ENCODE peak calls at places on chromosomes 3 and 15, in four cellular contexts. M is mesendoderm, P is H1, B is IMR-90. J is an unnamed sample.

GRCh38 chr3:71989165-71989564 is 204.2 kb upstream of the PROK2 start:
- DNase-seq in M (peak; percentile 44), P (no peak), B (peak; percentile 13), J (no peak)

GRCh38 chr3:149239357-149239936 is 17.8 kb upstream of the CP start:
- DNase-seq in M (no peak), P (no peak), B (no peak), J (no peak)

GRCh38 chr15:40155270-40155910 is 5.5 kb upstream of the BUB1B start:
- DNase-seq in M (peak; percentile 86), P (peak; percentile 73), B (no peak), J (peak; percentile 97)

GRCh38 chr15:25435474-25436243 is 3.2 kb downstream of the UBE3A start:
- DNase-seq in M (no peak), P (no peak), B (peak; percentile 24), J (no peak)

GRCh38 chr3:111989061-111989678 is 9.6 kb upstream of the TAGLN3 start:
- DNase-seq in M (peak; percentile 74), P (no peak), B (peak; percentile 80), J (no peak)

GRCh38 chr3:159818399-159818798 is 170.2 kb upstream of the IL12A start:
- DNase-seq in M (peak; percentile 75), P (no peak), B (no peak), J (peak; percentile 71)

GRCh38 chr3:26962419-26963355 is 340.1 kb downstream of the LRRC3B start:
- DNase-seq in M (no peak), P (no peak), B (no peak), J (no peak)

GRCh38 chr3:196813903-196814302 is 53.8 kb upstream of the SENP5 start:
- DNase-seq in M (no peak), P (no peak), B (peak; percentile 70), J (no peak)

GRCh38 chr3:197942956-197943556 is 6.9 kb upstream of the RPL35A start:
- DNase-seq in M (peak; percentile 64), P (no peak), B (peak; percentile 61), J (no peak)

GRCh38 chr3:124878561-124879394 is 8.4 kb downstream of the ITGB5 start:
- DNase-seq in M (no peak), P (no peak), B (peak; percentile 95), J (no peak)

GRCh38 chr3:156059950-156060501 is 60.4 kb upstream of the KCNAB1 start:
- DNase-seq in M (no peak), P (no peak), B (no peak), J (no peak)

GRCh38 chr15:58258501-58259274 is 120.5 kb downstream of the AQP9 start:
- DNase-seq in M (no peak), P (no peak), B (no peak), J (no peak)

GRCh38 chr15:72474466-72474911 is 359 bp downstream of the ARIH1 start:
- DNase-seq in M (peak; percentile 51), P (no peak), B (no peak), J (no peak)

GRCh38 chr3:195549931-195550519 is 6.9 kb upstream of the PPP1R2 start:
- DNase-seq in M (no peak), P (no peak), B (no peak), J (no peak)

GRCh38 chr15:62307551-62307950 is 142.5 kb upstream of the C2CD4B start:
- DNase-seq in M (peak; percentile 30), P (no peak), B (peak; percentile 76), J (no peak)

GRCh38 chr15:68623301-68623892 is 44.6 kb downstream of the CORO2B start:
- DNase-seq in M (no peak), P (no peak), B (peak; percentile 67), J (no peak)

GRCh38 chr15:36468746-36469145 is 110.7 kb upstream of the CDIN1 start:
- DNase-seq in M (no peak), P (no peak), B (peak; percentile 100), J (no peak)

GRCh38 chr3:127673191-127674098 is 693 bp downstream of the ABTB1 start:
- DNase-seq in M (no peak), P (no peak), B (peak; percentile 57), J (peak; percentile 39)

GRCh38 chr3:133487920-133488540 is 85.5 kb upstream of the CDV3 start:
- DNase-seq in M (peak; percentile 22), P (no peak), B (peak; percentile 27), J (no peak)

GRCh38 chr15:25178835-25179672 is 224.3 kb downstream of the SNRPN start:
- DNase-seq in M (no peak), P (no peak), B (no peak), J (no peak)

GRCh38 chr3:160437083-160437455 is 12.5 kb downstream of the TRIM59 start:
- DNase-seq in M (peak; percentile 25), P (no peak), B (no peak), J (no peak)

GRCh38 chr3:74527566-74527965 is 86.9 kb downstream of the CNTN3 start:
- DNase-seq in M (no peak), P (no peak), B (no peak), J (no peak)

GRCh38 chr15:92624401-92624991 is 31.1 kb downstream of the FAM174B start:
- DNase-seq in M (no peak), P (no peak), B (no peak), J (no peak)

GRCh38 chr3:173639098-173639497 is 241.6 kb downstream of the NLGN1 start:
- DNase-seq in M (no peak), P (no peak), B (no peak), J (no peak)
- H4K5ac ChIP-seq in M (no peak overlapping the region), P (no peak overlapping the region), B (no peak overlapping the region), J (no peak overlapping the region)

GRCh38 chr15:85008474-85009260 is 27.0 kb downstream of the PDE8A start:
- DNase-seq in M (peak; percentile 33), P (no peak), B (no peak), J (no peak)

GRCh38 chr15:85009435-85009834 is 27.8 kb downstream of the PDE8A start:
- DNase-seq in M (no peak), P (no peak), B (no peak), J (no peak)

GRCh38 chr15:85006655-85007054 is 25.0 kb downstream of the PDE8A start:
- DNase-seq in M (no peak), P (no peak), B (no peak), J (no peak)

GRCh38 chr15:85006201-85006600 is 24.5 kb downstream of the PDE8A start:
- DNase-seq in M (no peak), P (no peak), B (no peak), J (no peak)

DNA sequence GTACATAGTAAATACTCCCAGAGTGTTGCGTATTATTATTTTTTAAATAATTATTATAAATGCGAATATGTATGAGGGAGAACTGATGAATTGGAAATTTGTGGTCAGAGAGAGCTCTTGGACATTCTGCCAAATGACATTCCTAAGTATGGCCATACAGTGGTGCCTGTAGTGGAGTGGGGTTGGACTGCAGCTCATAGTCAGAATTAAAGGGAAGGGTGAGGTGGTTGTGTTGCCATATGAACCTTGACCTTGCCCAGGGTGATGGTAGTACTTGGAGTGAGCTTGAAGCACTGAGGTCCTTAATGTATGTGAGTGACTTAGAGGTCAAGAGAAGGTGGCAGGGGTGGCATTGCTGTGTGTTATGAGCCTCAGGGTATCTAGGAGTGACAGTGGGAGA is 26.1 kb downstream of the PDE8A start:
- DNase-seq in M (no peak), P (no peak), B (no peak), J (no peak)
- H3K4me1 ChIP-seq in M (peaks cover 5% of the 10 kb centered on the region), P (no peaks in the 10 kb centered on the region), B (peaks cover 21% of the 10 kb centered on the region), J (no peaks in the 10 kb centered on the region)

DNA sequence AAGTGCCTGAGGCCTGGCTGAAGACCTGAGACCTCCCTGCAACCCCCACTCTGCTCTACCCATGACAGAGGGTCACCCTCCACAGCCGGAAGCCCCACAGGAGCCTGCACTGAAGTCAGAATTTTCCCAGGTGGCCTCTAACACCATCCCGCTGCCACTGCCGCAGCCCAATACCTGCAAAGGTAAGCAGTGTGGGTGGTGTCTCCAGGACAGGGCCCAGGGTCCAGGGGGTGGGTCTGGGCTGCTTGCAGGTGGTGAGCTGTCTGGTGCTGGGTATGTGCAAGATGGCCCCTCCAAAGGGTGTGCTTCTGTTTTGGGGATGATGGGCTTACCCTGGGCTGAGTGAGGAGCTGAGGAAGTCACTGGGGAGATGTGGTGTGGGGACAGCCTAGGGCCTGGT is 69.9 kb downstream of the FBLN2 start:
- DNase-seq in M (no peak), P (no peak), B (no peak), J (no peak)
- H4K5ac ChIP-seq in M (no peak overlapping the region), P (no peak overlapping the region), B (no peak overlapping the region), J (no peak overlapping the region)

DNA sequence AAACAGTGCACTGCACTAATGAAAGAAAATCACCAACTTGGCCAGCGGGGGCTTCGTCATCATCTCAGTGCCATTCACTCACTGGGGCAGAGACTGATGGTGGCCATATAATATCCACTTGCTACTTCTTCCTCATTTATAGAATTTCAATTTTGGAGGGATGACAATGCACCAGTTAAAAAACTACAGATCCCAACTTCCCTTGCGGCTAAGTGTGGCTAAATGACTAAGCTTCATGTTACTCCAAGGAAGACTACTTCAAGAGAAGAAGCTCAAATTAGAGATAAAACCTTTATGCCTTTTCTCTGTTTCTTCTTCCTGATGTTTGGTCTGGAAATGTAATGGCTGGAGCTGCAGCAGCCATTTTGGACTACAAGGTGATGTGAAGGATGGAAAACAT is 38.8 kb downstream of the NGLY1 start:
- DNase-seq in M (no peak), P (no peak), B (no peak), J (no peak)
- H3K4me1 ChIP-seq in M (peaks cover 2% of the 10 kb centered on the region), P (no peaks in the 10 kb centered on the region), B (no peaks in the 10 kb centered on the region), J (no peaks in the 10 kb centered on the region)

DNA sequence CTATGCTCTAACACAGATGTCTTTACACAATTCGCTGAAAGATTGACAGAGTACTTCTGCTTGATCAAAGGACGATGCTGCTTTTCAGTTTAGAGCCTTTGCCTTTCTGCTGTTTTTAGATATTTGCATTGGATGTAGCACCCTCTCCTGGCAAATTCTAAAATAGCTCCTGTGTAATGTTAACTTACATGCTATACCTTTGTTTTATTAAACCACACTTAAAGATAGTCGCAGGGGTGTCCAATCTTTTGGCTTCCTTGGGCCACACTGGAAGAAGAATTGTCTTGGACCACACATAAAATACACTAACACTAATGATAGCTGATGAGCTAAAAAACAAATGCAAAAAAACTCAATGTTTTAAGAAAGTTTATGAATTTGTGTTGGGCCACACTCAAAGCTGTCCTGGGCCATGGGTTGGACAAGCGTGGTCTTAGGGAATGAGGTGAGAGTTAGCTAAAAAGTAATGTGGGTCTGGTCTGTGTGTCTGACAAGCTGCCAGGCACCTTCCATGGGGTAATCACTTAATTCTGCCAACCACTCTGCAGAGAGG is 62.9 kb downstream of the ATG7 start:
- DNase-seq in M (peak; percentile 62), P (no peak), B (peak; percentile 81), J (no peak)
- H4K5ac ChIP-seq in M (no peak overlapping the region), P (no peak overlapping the region), B (no peak overlapping the region), J (no peak overlapping the region)

DNA sequence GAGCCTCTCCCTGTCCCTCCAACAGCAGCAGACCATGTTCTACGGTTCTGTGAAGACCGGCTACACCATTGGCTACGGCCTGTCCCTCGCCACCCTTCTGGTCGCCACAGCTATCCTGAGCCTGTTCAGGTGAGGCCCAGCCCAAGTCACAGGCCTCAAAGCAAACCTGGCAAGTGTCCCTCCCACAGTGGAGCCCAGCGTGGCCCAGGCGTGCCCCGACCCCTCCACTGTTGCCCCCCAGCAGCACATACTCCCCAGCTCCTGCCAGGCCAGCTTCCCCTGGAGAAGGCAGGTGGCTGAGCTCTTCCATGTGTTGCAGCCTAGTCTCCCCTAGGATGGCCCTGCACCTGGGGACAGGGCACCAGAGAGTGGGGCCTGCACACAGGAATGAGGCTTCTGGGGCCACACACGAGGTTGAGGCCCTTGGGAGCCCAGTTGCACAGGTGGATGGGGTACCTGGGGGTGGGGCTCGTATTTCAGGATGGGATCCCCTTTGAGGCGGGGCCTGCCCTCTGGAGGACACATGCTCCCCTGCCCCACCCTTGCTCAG is 25.0 kb downstream of the VIPR1 start:
- DNase-seq in M (no peak), P (no peak), B (no peak), J (no peak)
- H3K4me1 ChIP-seq in M (no peaks in the 10 kb centered on the region), P (no peaks in the 10 kb centered on the region), B (no peaks in the 10 kb centered on the region), J (no peaks in the 10 kb centered on the region)

GRCh38 chr15:89898146-89898545 is 4.4 kb upstream of the AP3S2 start:
- DNase-seq in M (peak; percentile 20), P (no peak), B (no peak), J (no peak)
- H4K5ac ChIP-seq in M (no peak overlapping the region), P (no peak overlapping the region), B (no peak overlapping the region), J (no peak overlapping the region)

GRCh38 chr3:170360476-170360875 is 3.0 kb downstream of the SKIL start:
- DNase-seq in M (peak; percentile 49), P (no peak), B (peak; percentile 63), J (no peak)
- H3K4me1 ChIP-seq in M (peaks cover 4% of the 10 kb centered on the region), P (peaks cover 2% of the 10 kb centered on the region), B (peaks cover 18% of the 10 kb centered on the region), J (peaks cover 4% of the 10 kb centered on the region)

J was measured in H9.